ENCODE peak calls at places on chromosome 13, in nine cellular contexts. G, F, S, T, M, E, Z, K and I are unnamed samples.

GRCh38 chr13:95564091-95564490 is 11.6 kb downstream of the CLDN10 start:
- DNase-seq in Z (no peak), K (no peak), G (peak), T (peak), F (no peak), M (no peak), S (peak), E (no peak), I (no peak)

GRCh38 chr13:47226516-47226915 is 329.7 kb upstream of the HTR2A start:
- DNase-seq in K (no peak), M (no peak), S (no peak), Z (no peak), F (no peak), T (no peak), E (no peak), G (no peak), I (no peak)

GRCh38 chr13:33676700-33677048 is 141.3 kb upstream of the RFC3 start:
- DNase-seq in E (no peak), S (peak), M (peak), F (peak), G (peak), K (no peak), T (peak), Z (peak), I (peak)

GRCh38 chr13:113374511-113375175 is 10.7 kb upstream of the GRTP1 start:
- DNase-seq in E (no peak), Z (no peak), F (no peak), S (no peak), M (no peak), G (no peak), K (no peak), T (no peak), I (no peak)

GRCh38 chr13:43006893-43007631 is 15.0 kb upstream of the EPSTI1 start:
- DNase-seq in S (peak), Z (no peak), E (no peak), K (no peak), M (peak), T (peak), F (no peak), G (peak), I (no peak)

GRCh38 chr13:21661097-21661496 is 9.8 kb upstream of the FGF9 start:
- DNase-seq in Z (no peak), E (no peak), T (no peak), K (no peak), G (no peak), S (no peak), F (no peak), M (no peak), I (no peak)

GRCh38 chr13:100490692-100491091 is 97.9 kb downstream of the GGACT start:
- DNase-seq in F (no peak), E (no peak), S (no peak), M (no peak), T (no peak), Z (no peak), K (no peak), G (no peak), I (no peak)

GRCh38 chr13:113219311-113219940 is 10.0 kb downstream of the CUL4A start:
- DNase-seq in T (no peak), K (no peak), E (no peak), M (no peak), Z (no peak), G (no peak), F (no peak), S (no peak), I (no peak)

GRCh38 chr13:113158946-113159345 is 498 bp downstream of the PROZ start:
- DNase-seq in G (no peak), Z (no peak), M (no peak), F (no peak), E (no peak), T (no peak), S (no peak), K (no peak), I (no peak)

GRCh38 chr13:100648354-100648753 is 26.2 kb downstream of the TMTC4 start:
- DNase-seq in S (no peak), K (no peak), T (peak), G (no peak), E (no peak), M (no peak), Z (no peak), F (no peak), I (no peak)

GRCh38 chr13:19172647-19173030 is 9.0 kb downstream of the TUBA3C start:
- DNase-seq in K (no peak), M (no peak), F (no peak), E (no peak), Z (no peak), S (no peak), T (no peak), G (no peak), I (no peak)

GRCh38 chr13:105139380-105140285 is 1395.8 kb downstream of the EFNB2 start:
- DNase-seq in T (peak), G (peak), F (peak), K (peak), S (peak), E (peak), Z (peak), M (no peak), I (peak)

GRCh38 chr13:25847145-25847544 is 204.7 kb downstream of the SHISA2 start:
- DNase-seq in Z (no peak), G (no peak), F (no peak), E (peak), S (no peak), M (no peak), K (no peak), T (no peak), I (no peak)

GRCh38 chr13:83692800-83693199 is 189.5 kb downstream of the SLITRK1 start:
- DNase-seq in K (no peak), T (no peak), G (no peak), S (no peak), M (no peak), Z (no peak), E (no peak), F (no peak), I (no peak)

GRCh38 chr13:89827552-89827951 is 1519.9 kb upstream of the MIR17HG start:
- DNase-seq in S (no peak), K (no peak), E (no peak), M (no peak), G (no peak), Z (no peak), F (no peak), T (no peak), I (no peak)

GRCh38 chr13:25267715-25268114 is 19.6 kb downstream of the MTMR6 start:
- DNase-seq in M (peak), S (peak), G (peak), T (peak), F (no peak), K (no peak), E (peak), Z (no peak), I (no peak)

GRCh38 chr13:72726721-72727416 is 560 bp downstream of the MZT1 start:
- DNase-seq in E (no peak), T (no peak), F (peak), Z (no peak), M (peak), S (peak), K (no peak), G (peak), I (peak)

GRCh38 chr13:54709546-54709945 is 1680.9 kb downstream of the OLFM4 start:
- DNase-seq in Z (no peak), S (no peak), G (no peak), K (no peak), E (no peak), T (no peak), F (no peak), M (no peak), I (no peak)

GRCh38 chr13:79402074-79402635 is 3.9 kb downstream of the RBM26 start:
- DNase-seq in S (no peak), T (no peak), M (peak), K (no peak), G (peak), E (no peak), Z (no peak), F (no peak), I (no peak)

GRCh38 chr13:79402679-79403078 is 3.4 kb downstream of the RBM26 start:
- DNase-seq in T (no peak), Z (no peak), F (no peak), E (no peak), K (no peak), M (no peak), G (no peak), S (no peak), I (no peak)

GRCh38 chr13:79398915-79399314 is 7.1 kb downstream of the RBM26 start:
- DNase-seq in T (no peak), M (no peak), E (no peak), S (no peak), G (no peak), Z (no peak), F (no peak), K (no peak), I (no peak)

GRCh38 chr13:79403113-79403512 is 2.9 kb downstream of the RBM26 start:
- DNase-seq in K (no peak), T (no peak), G (no peak), Z (no peak), E (no peak), M (peak), F (no peak), S (no peak), I (no peak)

DNA sequence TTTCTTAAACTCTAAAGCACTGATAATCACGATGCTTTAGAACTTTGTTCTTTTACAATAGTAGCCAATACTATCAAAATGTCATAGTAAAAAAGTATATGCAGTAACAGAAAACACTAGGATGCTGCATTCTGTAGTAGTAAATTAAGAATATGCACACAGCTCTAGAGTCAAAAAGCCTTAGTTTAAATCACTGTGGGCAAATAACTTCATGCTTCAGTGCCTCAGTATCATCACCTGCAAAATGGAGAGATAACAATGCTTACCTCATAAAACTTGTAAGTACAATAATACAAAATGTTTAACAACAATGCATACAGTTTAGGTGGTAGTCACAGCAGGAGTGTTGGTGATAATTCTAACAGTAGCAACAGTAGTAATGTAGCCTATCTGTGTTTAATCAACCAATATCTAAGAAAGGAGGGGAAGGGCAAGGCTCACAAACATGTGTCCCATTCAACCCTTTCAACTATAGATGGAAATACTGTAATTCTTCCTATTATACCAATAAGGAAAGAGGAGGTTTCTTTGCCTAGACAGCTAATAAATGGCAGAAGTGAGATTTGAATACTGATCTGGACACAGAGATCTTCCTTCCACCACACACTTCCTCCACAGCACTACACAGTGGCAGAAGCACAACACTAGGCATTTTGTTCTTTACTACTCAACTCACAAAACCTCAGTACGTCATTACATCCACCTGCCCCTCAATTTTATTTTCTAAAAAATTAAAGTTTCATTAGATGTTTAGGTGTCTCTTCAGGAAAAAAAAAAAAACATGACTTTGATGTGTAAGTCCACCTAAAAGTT is 4.6 kb downstream of the RBM26 start:
- DNase-seq in M (no peak), S (no peak), G (no peak), Z (no peak), T (no peak), K (no peak), E (no peak), F (no peak), I (no peak)
- H3K4me3 ChIP-seq in M (peak), S (no peak), G (no peak), Z (no peak), T (no peak), K (no peak), E (no peak), F (peak), I (no peak)

GRCh38 chr13:98478134-98479129 is 98.5 kb downstream of the STK24 start:
- DNase-seq in G (no peak), F (no peak), Z (no peak), M (no peak), T (no peak), S (peak), E (no peak), K (no peak), I (peak)
- H3K4me3 ChIP-seq in G (no peak), F (no peak), Z (no peak), M (no peak), T (no peak), S (no peak), E (no peak), K (no peak), I (no peak)

GRCh38 chr13:40366119-40366518 is 300.3 kb downstream of the FOXO1 start:
- DNase-seq in G (no peak), S (no peak), T (no peak), Z (no peak), K (no peak), M (no peak), E (no peak), F (no peak), I (no peak)
- H3K4me3 ChIP-seq in G (no peak), S (no peak), T (no peak), Z (no peak), K (no peak), M (no peak), E (no peak), F (no peak), I (no peak)

DNA sequence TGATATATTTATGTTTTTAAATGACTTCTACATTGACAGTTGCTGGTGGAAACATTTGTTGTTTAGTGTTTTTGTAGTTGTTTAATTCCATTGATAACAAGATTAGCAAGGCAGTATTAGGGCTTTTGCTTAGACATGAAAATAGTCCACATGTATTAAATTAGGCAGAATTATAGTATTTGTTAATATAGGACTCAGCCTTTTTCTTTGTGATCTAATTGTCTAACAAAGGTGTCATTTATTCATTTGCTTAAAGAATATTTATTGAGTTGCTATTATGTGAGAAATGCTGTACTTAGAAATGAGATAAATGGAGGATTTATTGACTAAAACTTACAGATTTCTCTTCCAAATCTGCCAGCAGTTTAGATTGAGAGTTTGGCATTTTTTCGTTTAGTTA is 41.7 kb upstream of the KCTD4 start:
- DNase-seq in Z (no peak), G (no peak), F (no peak), M (no peak), E (no peak), T (no peak), K (no peak), S (no peak), I (no peak)
- H3K4me3 ChIP-seq in Z (no peak), G (no peak), F (peak), M (peak), E (no peak), T (no peak), K (no peak), S (no peak), I (no peak)